ENCODE peak calls at places on chromosomes 1 and 21, in five cellular contexts. One of them, this sample, is unnamed.
A peak's percentile ranks its signal among the peaks of the same experiment; 100 is the strongest.

GRCh38 chr1:19597463-19598309 is 46.4 kb upstream of the NBL1 start:
- DNase-seq in GM10248: no peak
- DNase-seq in CD8-positive, alpha-beta T cell: no peak
- DNase-seq in GM06990: no peak
- DNase-seq in chondrocyte: no peak
- DNase-seq in this sample: no peak

GRCh38 chr1:152398812-152399698 is 15.0 kb downstream of the CRNN start:
- DNase-seq in GM10248: peak; percentile 23
- DNase-seq in CD8-positive, alpha-beta T cell: no peak
- DNase-seq in GM06990: no peak
- DNase-seq in chondrocyte: no peak
- DNase-seq in this sample: no peak

GRCh38 chr1:226635456-226635941 is 86.9 kb downstream of the STUM start:
- DNase-seq in GM10248: no peak
- DNase-seq in CD8-positive, alpha-beta T cell: peak; percentile 34
- DNase-seq in GM06990: no peak
- DNase-seq in chondrocyte: peak; percentile 75
- DNase-seq in this sample: peak; percentile 16

GRCh38 chr1:231337043-231337471 is 595 bp downstream of the EXOC8 start:
- DNase-seq in GM10248: peak; percentile 8
- DNase-seq in CD8-positive, alpha-beta T cell: no peak
- DNase-seq in GM06990: no peak
- DNase-seq in chondrocyte: no peak
- DNase-seq in this sample: no peak

GRCh38 chr1:161261859-161262225 is 3.3 kb downstream of the PCP4L1 start:
- DNase-seq in GM10248: no peak
- DNase-seq in CD8-positive, alpha-beta T cell: no peak
- DNase-seq in GM06990: no peak
- DNase-seq in chondrocyte: no peak
- DNase-seq in this sample: no peak

GRCh38 chr21:44982558-44983244 is 42.9 kb downstream of the SLX9 start:
- DNase-seq in GM10248: no peak
- DNase-seq in CD8-positive, alpha-beta T cell: no peak
- DNase-seq in GM06990: no peak
- DNase-seq in chondrocyte: peak; percentile 88
- DNase-seq in this sample: no peak

GRCh38 chr1:198079432-198079951 is 77.3 kb upstream of the NEK7 start:
- DNase-seq in GM10248: no peak
- DNase-seq in CD8-positive, alpha-beta T cell: no peak
- DNase-seq in GM06990: no peak
- DNase-seq in chondrocyte: no peak
- DNase-seq in this sample: no peak

GRCh38 chr1:203045821-203046594 is 19.7 kb downstream of the PPFIA4 start:
- DNase-seq in GM10248: no peak
- DNase-seq in CD8-positive, alpha-beta T cell: no peak
- DNase-seq in GM06990: no peak
- DNase-seq in chondrocyte: no peak
- DNase-seq in this sample: no peak

GRCh38 chr1:47232187-47232874 is at the start of gene TAL1:
- DNase-seq in GM10248: no peak
- DNase-seq in CD8-positive, alpha-beta T cell: no peak
- DNase-seq in GM06990: no peak
- DNase-seq in chondrocyte: no peak
- DNase-seq in this sample: no peak

GRCh38 chr21:46252840-46253239 is 24.3 kb upstream of the LSS start:
- DNase-seq in GM10248: no peak
- DNase-seq in CD8-positive, alpha-beta T cell: no peak
- DNase-seq in GM06990: no peak
- DNase-seq in chondrocyte: no peak
- DNase-seq in this sample: no peak

GRCh38 chr1:66283583-66284041 is 250.3 kb upstream of the SGIP1 start:
- DNase-seq in GM10248: peak; percentile 37
- DNase-seq in CD8-positive, alpha-beta T cell: no peak
- DNase-seq in GM06990: peak; percentile 78
- DNase-seq in chondrocyte: no peak
- DNase-seq in this sample: no peak

GRCh38 chr1:200917291-200917817 is 22.7 kb downstream of the INAVA start:
- DNase-seq in GM10248: no peak
- DNase-seq in CD8-positive, alpha-beta T cell: no peak
- DNase-seq in GM06990: no peak
- DNase-seq in chondrocyte: peak; percentile 41
- DNase-seq in this sample: no peak

GRCh38 chr1:235315735-235316134 is 12.2 kb downstream of the ARID4B start:
- DNase-seq in GM10248: no peak
- DNase-seq in CD8-positive, alpha-beta T cell: no peak
- DNase-seq in GM06990: no peak
- DNase-seq in chondrocyte: no peak
- DNase-seq in this sample: no peak

GRCh38 chr1:226827458-226827857 is 43.0 kb upstream of the PSEN2 start:
- DNase-seq in GM10248: peak; percentile 32
- DNase-seq in CD8-positive, alpha-beta T cell: no peak
- DNase-seq in GM06990: no peak
- DNase-seq in chondrocyte: no peak
- DNase-seq in this sample: no peak

GRCh38 chr1:1943834-1944570 is 24.9 kb upstream of the TMEM52 start:
- DNase-seq in GM10248: peak; percentile 75
- DNase-seq in CD8-positive, alpha-beta T cell: peak; percentile 54
- DNase-seq in GM06990: no peak
- DNase-seq in chondrocyte: peak; percentile 81
- DNase-seq in this sample: peak; percentile 63

GRCh38 chr1:45001011-45001481 is 10.1 kb downstream of the HECTD3 start:
- DNase-seq in GM10248: no peak
- DNase-seq in CD8-positive, alpha-beta T cell: no peak
- DNase-seq in GM06990: no peak
- DNase-seq in chondrocyte: no peak
- DNase-seq in this sample: no peak

GRCh38 chr1:226975909-226976670 is 36.0 kb downstream of the COQ8A start:
- DNase-seq in GM10248: no peak
- DNase-seq in CD8-positive, alpha-beta T cell: no peak
- DNase-seq in GM06990: no peak
- DNase-seq in chondrocyte: no peak
- DNase-seq in this sample: no peak

GRCh38 chr21:29506947-29507346 is 208.2 kb downstream of the BACH1 start:
- DNase-seq in GM10248: no peak
- DNase-seq in CD8-positive, alpha-beta T cell: no peak
- DNase-seq in GM06990: no peak
- DNase-seq in chondrocyte: no peak
- DNase-seq in this sample: no peak

GRCh38 chr1:225766967-225767413 is 10.6 kb upstream of the SRP9 start:
- DNase-seq in GM10248: peak; percentile 15
- DNase-seq in CD8-positive, alpha-beta T cell: no peak
- DNase-seq in GM06990: no peak
- DNase-seq in chondrocyte: no peak
- DNase-seq in this sample: no peak

GRCh38 chr1:43058545-43059360 is 100.1 kb upstream of the SLC2A1 start:
- DNase-seq in GM10248: peak; percentile 43
- DNase-seq in CD8-positive, alpha-beta T cell: no peak
- DNase-seq in GM06990: no peak
- DNase-seq in chondrocyte: no peak
- DNase-seq in this sample: no peak

GRCh38 chr1:21280011-21280471 is 10.2 kb downstream of the ECE1 start:
- DNase-seq in GM10248: no peak
- DNase-seq in CD8-positive, alpha-beta T cell: no peak
- DNase-seq in GM06990: no peak
- DNase-seq in chondrocyte: no peak
- DNase-seq in this sample: no peak

GRCh38 chr21:22993822-22994574 is 1995.8 kb downstream of the NCAM2 start:
- DNase-seq in GM10248: no peak
- DNase-seq in CD8-positive, alpha-beta T cell: no peak
- DNase-seq in GM06990: no peak
- DNase-seq in chondrocyte: peak; percentile 54
- DNase-seq in this sample: no peak

GRCh38 chr1:38089712-38090360 is 43.2 kb upstream of the POU3F1 start:
- DNase-seq in GM10248: no peak
- DNase-seq in CD8-positive, alpha-beta T cell: no peak
- DNase-seq in GM06990: no peak
- DNase-seq in chondrocyte: peak; percentile 81
- DNase-seq in this sample: no peak

GRCh38 chr1:99503276-99503747 is 142.6 kb upstream of the PALMD start:
- DNase-seq in GM10248: no peak
- DNase-seq in CD8-positive, alpha-beta T cell: no peak
- DNase-seq in GM06990: no peak
- DNase-seq in chondrocyte: no peak
- DNase-seq in this sample: no peak

GRCh38 chr1:230274254-230274653 is 151.9 kb downstream of the PGBD5 start:
- DNase-seq in GM10248: no peak
- DNase-seq in CD8-positive, alpha-beta T cell: no peak
- DNase-seq in GM06990: no peak
- DNase-seq in chondrocyte: peak; percentile 78
- DNase-seq in this sample: no peak

GRCh38 chr1:71046891-71047634 is 553 bp downstream of the PTGER3 start:
- DNase-seq in GM10248: peak; percentile 26
- DNase-seq in CD8-positive, alpha-beta T cell: no peak
- DNase-seq in GM06990: peak; percentile 14
- DNase-seq in chondrocyte: peak; percentile 92
- DNase-seq in this sample: peak; percentile 29

GRCh38 chr1:227541796-227542152 is 21.6 kb upstream of the ZNF678 start:
- DNase-seq in GM10248: no peak
- DNase-seq in CD8-positive, alpha-beta T cell: no peak
- DNase-seq in GM06990: no peak
- DNase-seq in chondrocyte: peak; percentile 79
- DNase-seq in this sample: no peak

GRCh38 chr1:170424346-170424745 is 107.6 kb upstream of the GORAB start:
- DNase-seq in GM10248: no peak
- DNase-seq in CD8-positive, alpha-beta T cell: no peak
- DNase-seq in GM06990: no peak
- DNase-seq in chondrocyte: no peak
- DNase-seq in this sample: no peak

GRCh38 chr1:76944942-76945341 is 77.7 kb downstream of the ST6GALNAC5 start:
- DNase-seq in GM10248: no peak
- DNase-seq in CD8-positive, alpha-beta T cell: no peak
- DNase-seq in GM06990: no peak
- DNase-seq in chondrocyte: no peak
- DNase-seq in this sample: no peak

GRCh38 chr21:36613064-36613463 is 85.9 kb upstream of the SIM2 start:
- DNase-seq in GM10248: no peak
- DNase-seq in CD8-positive, alpha-beta T cell: no peak
- DNase-seq in GM06990: no peak
- DNase-seq in chondrocyte: no peak
- DNase-seq in this sample: no peak

GRCh38 chr1:8412183-8412831 is 94.4 kb downstream of the SLC45A1 start:
- DNase-seq in GM10248: no peak
- DNase-seq in CD8-positive, alpha-beta T cell: no peak
- DNase-seq in GM06990: no peak
- DNase-seq in chondrocyte: no peak
- DNase-seq in this sample: no peak

DNA sequence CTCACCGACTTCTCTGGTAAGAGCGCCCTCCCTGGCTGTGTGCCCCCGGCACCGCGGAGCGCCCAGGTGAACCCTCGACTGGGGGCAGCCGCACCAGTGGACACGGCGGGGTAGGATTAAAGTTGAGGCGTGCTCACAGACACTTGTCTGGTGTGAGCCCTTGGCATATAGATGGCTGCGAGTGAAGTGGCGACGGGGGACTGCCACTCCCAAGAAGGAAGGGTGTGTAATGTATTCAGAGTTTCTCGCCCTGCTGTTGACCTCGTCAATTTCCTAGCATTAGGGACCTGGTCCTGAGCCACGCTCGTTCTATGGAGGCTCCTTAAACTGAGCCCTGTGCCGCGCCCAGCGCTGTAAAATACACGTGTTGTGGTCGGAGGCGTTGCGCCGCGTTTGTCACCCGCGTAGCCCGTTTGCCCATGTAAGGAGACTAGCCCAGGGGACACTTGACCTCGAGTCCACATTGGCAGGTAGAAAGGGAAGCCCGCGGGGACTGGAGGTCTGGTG is 545 bp downstream of the EVA1C start:
- DNase-seq in GM10248: no peak
- DNase-seq in CD8-positive, alpha-beta T cell: no peak
- DNase-seq in GM06990: no peak
- DNase-seq in chondrocyte: no peak
- DNase-seq in this sample: no peak
- TF ChIP-seq CTCF in GM10248: no peak
- TF ChIP-seq CTCF in CD8-positive, alpha-beta T cell: no peak
- TF ChIP-seq CTCF in GM06990: no peak
- TF ChIP-seq CTCF in chondrocyte: no peak
- TF ChIP-seq CTCF in this sample: no peak

GRCh38 chr1:118075116-118075515 is 109.9 kb downstream of the SPAG17 start:
- DNase-seq in GM10248: no peak
- DNase-seq in CD8-positive, alpha-beta T cell: no peak
- DNase-seq in GM06990: no peak
- DNase-seq in chondrocyte: no peak
- DNase-seq in this sample: no peak

GRCh38 chr1:118074101-118074500 is 110.9 kb downstream of the SPAG17 start:
- DNase-seq in GM10248: no peak
- DNase-seq in CD8-positive, alpha-beta T cell: no peak
- DNase-seq in GM06990: no peak
- DNase-seq in chondrocyte: no peak
- DNase-seq in this sample: no peak

GRCh38 chr1:118081387-118081786 is 103.6 kb downstream of the SPAG17 start:
- DNase-seq in GM10248: peak; percentile 20
- DNase-seq in CD8-positive, alpha-beta T cell: no peak
- DNase-seq in GM06990: no peak
- DNase-seq in chondrocyte: no peak
- DNase-seq in this sample: no peak

GRCh38 chr1:118082984-118083383 is 102.0 kb downstream of the SPAG17 start:
- DNase-seq in GM10248: no peak
- DNase-seq in CD8-positive, alpha-beta T cell: no peak
- DNase-seq in GM06990: no peak
- DNase-seq in chondrocyte: no peak
- DNase-seq in this sample: no peak

GRCh38 chr1:118077331-118078055 is 107.5 kb downstream of the SPAG17 start:
- DNase-seq in GM10248: no peak
- DNase-seq in CD8-positive, alpha-beta T cell: no peak
- DNase-seq in GM06990: no peak
- DNase-seq in chondrocyte: no peak
- DNase-seq in this sample: no peak
- TF ChIP-seq CTCF in GM10248: no peak
- TF ChIP-seq CTCF in CD8-positive, alpha-beta T cell: no peak
- TF ChIP-seq CTCF in GM06990: no peak
- TF ChIP-seq CTCF in chondrocyte: peak; percentile 90
- TF ChIP-seq CTCF in this sample: no peak

GRCh38 chr1:206925116-206925736 is 3.5 kb upstream of the FCMR start:
- DNase-seq in GM10248: peak; percentile 81
- DNase-seq in CD8-positive, alpha-beta T cell: peak; percentile 64
- DNase-seq in GM06990: peak; percentile 79
- DNase-seq in chondrocyte: no peak
- DNase-seq in this sample: peak; percentile 63
- TF ChIP-seq CTCF in GM10248: peak; percentile 69
- TF ChIP-seq CTCF in CD8-positive, alpha-beta T cell: no peak
- TF ChIP-seq CTCF in GM06990: peak; percentile 37
- TF ChIP-seq CTCF in chondrocyte: no peak
- TF ChIP-seq CTCF in this sample: no peak

DNA sequence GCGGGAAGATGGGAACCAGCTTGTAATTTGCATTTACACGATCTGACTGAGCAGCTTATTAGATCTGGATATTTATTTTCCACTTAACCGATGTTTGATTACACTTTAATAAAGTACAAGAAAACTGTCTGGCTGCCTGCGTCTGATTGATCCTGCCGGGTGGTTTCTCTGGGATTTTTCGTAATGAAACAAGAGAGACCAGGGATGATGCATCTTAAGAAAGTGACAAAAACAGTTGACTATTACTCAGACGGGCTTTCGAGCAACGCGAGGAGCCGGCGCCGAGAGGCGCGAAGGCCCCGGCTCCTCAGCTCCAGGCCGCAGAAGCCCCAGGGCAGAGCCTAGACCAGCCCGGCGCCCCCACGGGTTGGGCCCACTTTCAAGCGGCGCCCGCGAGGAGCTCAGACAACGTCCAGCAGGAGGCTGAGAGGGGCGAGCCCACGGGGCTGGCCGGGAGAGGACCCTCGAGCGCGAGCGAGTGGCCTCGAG is 118.1 kb upstream of the BARHL2 start:
- DNase-seq in GM10248: no peak
- DNase-seq in CD8-positive, alpha-beta T cell: no peak
- DNase-seq in GM06990: no peak
- DNase-seq in chondrocyte: no peak
- DNase-seq in this sample: no peak
- TF ChIP-seq CTCF in GM10248: no peak
- TF ChIP-seq CTCF in CD8-positive, alpha-beta T cell: no peak
- TF ChIP-seq CTCF in GM06990: no peak
- TF ChIP-seq CTCF in chondrocyte: no peak
- TF ChIP-seq CTCF in this sample: no peak

This sample was measured in activated B cell treated with CpG ODN at 0.5 μM for 24 hours.